ENCODE peak calls at places on chromosomes 12 and 14, in six cellular contexts. U, G, X, Q, E and H are unnamed samples.

GRCh38 chr14:91325211-91325610 is 80.7 kb upstream of the GPR68 start:
- DNase-seq in U (no peak), G (no peak), X (no peak), Q (no peak), E (no peak), H (no peak)

GRCh38 chr12:38904932-38905479 is 385 bp downstream of the CPNE8 start:
- DNase-seq in U (peak; percentile 46), G (peak; percentile 79), X (no peak), Q (peak; percentile 74), E (no peak), H (peak; percentile 32)

GRCh38 chr14:61535470-61535869 is 159.8 kb upstream of the HIF1A start:
- DNase-seq in U (no peak), G (no peak), X (no peak), Q (no peak), E (no peak), H (no peak)

GRCh38 chr12:117583677-117584076 is 222.3 kb upstream of the NOS1 start:
- DNase-seq in U (no peak), G (no peak), X (no peak), Q (no peak), E (no peak), H (no peak)

GRCh38 chr12:98260276-98260675 is 255.1 kb upstream of the TMPO start:
- DNase-seq in U (no peak), G (no peak), X (no peak), Q (no peak), E (no peak), H (no peak)

GRCh38 chr14:22691171-22691570 is 47.0 kb upstream of the OR6J1 start:
- DNase-seq in U (no peak), G (no peak), X (no peak), Q (no peak), E (no peak), H (no peak)

GRCh38 chr12:120468846-120469449 is 600 bp downstream of the SRSF9 start:
- DNase-seq in U (peak; percentile 55), G (peak; percentile 7), X (no peak), Q (peak; percentile 63), E (no peak), H (no peak)

GRCh38 chr12:109944975-109945374 is 44.9 kb downstream of the TCHP start:
- DNase-seq in U (no peak), G (no peak), X (no peak), Q (no peak), E (no peak), H (no peak)

GRCh38 chr14:64061115-64061514 is 208.3 kb downstream of the SYNE2 start:
- DNase-seq in U (no peak), G (no peak), X (no peak), Q (no peak), E (no peak), H (no peak)

GRCh38 chr14:89276424-89276975 is 140.5 kb downstream of the FOXN3 start:
- DNase-seq in U (peak; percentile 70), G (no peak), X (peak; percentile 6), Q (peak; percentile 77), E (no peak), H (peak; percentile 33)

GRCh38 chr12:49296034-49296835 is 1.3 kb downstream of the PRPH start:
- DNase-seq in U (peak; percentile 69), G (no peak), X (peak; percentile 55), Q (peak; percentile 87), E (no peak), H (peak; percentile 89)

GRCh38 chr12:54595471-54595870 is 7.0 kb upstream of the PPP1R1A start:
- DNase-seq in U (no peak), G (no peak), X (no peak), Q (no peak), E (no peak), H (no peak)

GRCh38 chr12:64825143-64826011 is 930 bp downstream of the TBC1D30 start:
- DNase-seq in U (peak; percentile 8), G (no peak), X (no peak), Q (peak; percentile 20), E (no peak), H (no peak)

GRCh38 chr14:99759546-99759925 is 33.7 kb upstream of the EML1 start:
- DNase-seq in U (no peak), G (no peak), X (no peak), Q (no peak), E (no peak), H (no peak)

GRCh38 chr14:68655961-68656360 is 136.9 kb downstream of the ZFP36L1 start:
- DNase-seq in U (no peak), G (no peak), X (no peak), Q (no peak), E (no peak), H (no peak)

GRCh38 chr12:21529456-21529855 is 3.4 kb downstream of the SPX start:
- DNase-seq in U (no peak), G (no peak), X (no peak), Q (no peak), E (no peak), H (no peak)

GRCh38 chr12:91877022-91877421 is 268.6 kb downstream of the BTG1 start:
- DNase-seq in U (peak; percentile 83), G (peak; percentile 36), X (peak; percentile 54), Q (peak; percentile 10), E (no peak), H (no peak)

GRCh38 chr12:44525806-44526654 is 350.1 kb downstream of the NELL2 start:
- DNase-seq in U (no peak), G (no peak), X (no peak), Q (no peak), E (no peak), H (no peak)

GRCh38 chr12:122856999-122857671 is 21.9 kb downstream of the HIP1R start:
- DNase-seq in U (no peak), G (no peak), X (no peak), Q (no peak), E (no peak), H (no peak)

GRCh38 chr12:69064734-69065413 is 131.9 kb upstream of the CPM start:
- DNase-seq in U (no peak), G (no peak), X (no peak), Q (no peak), E (no peak), H (no peak)

GRCh38 chr12:124036117-124037109 is 63.4 kb downstream of the ZNF664 start:
- DNase-seq in U (peak; percentile 42), G (peak; percentile 58), X (peak; percentile 38), Q (peak; percentile 74), E (no peak), H (peak; percentile 34)

GRCh38 chr14:68636597-68636996 is 156.3 kb downstream of the ZFP36L1 start:
- DNase-seq in U (no peak), G (no peak), X (no peak), Q (no peak), E (no peak), H (no peak)

GRCh38 chr14:64581363-64581762 is 31.6 kb downstream of the PPP1R36 start:
- DNase-seq in U (no peak), G (no peak), X (no peak), Q (no peak), E (no peak), H (no peak)

GRCh38 chr12:113472191-113473190 is 820 bp upstream of the LHX5 start:
- DNase-seq in U (no peak), G (no peak), X (no peak), Q (no peak), E (no peak), H (no peak)

GRCh38 chr14:81565441-81566290 is 32.0 kb upstream of the SEL1L start:
- DNase-seq in U (peak; percentile 17), G (peak; percentile 29), X (no peak), Q (peak; percentile 36), E (peak; percentile 12), H (no peak)

GRCh38 chr12:120265483-120266179 is at the start of gene PXN:
- DNase-seq in U (peak; percentile 87), G (peak; percentile 80), X (peak; percentile 83), Q (peak; percentile 96), E (peak; percentile 37), H (peak; percentile 79)

GRCh38 chr14:22646570-22647254 is 2.6 kb upstream of the OR6J1 start:
- DNase-seq in U (no peak), G (no peak), X (no peak), Q (no peak), E (no peak), H (no peak)

GRCh38 chr12:2853626-2854025 is 3.2 kb downstream of the TEX52 start:
- DNase-seq in U (peak; percentile 51), G (peak; percentile 82), X (no peak), Q (peak; percentile 75), E (peak; percentile 31), H (peak; percentile 59)